ENCODE peak calls at places on chromosomes 6 and 20, in eight cellular contexts. D is HCEC 1CT; O is GM20000; P is cardiac muscle cell; R is activated naive CD4-positive, alpha-beta T cell; G is fibroblast of mammary gland; F is brain microvascular endothelial cell; E is substantia nigra. S is an unnamed sample.

GRCh38 chr6:154403803-154404202 is 47.2 kb upstream of the IPCEF1 start:
- DNase-seq in G (peak; percentile 77), F (peak; percentile 33), D (peak; percentile 42), E (no peak), R (no peak), P (peak; percentile 75), O (no peak), S (no peak)

GRCh38 chr6:153670403-153671026 is 368.5 kb upstream of the OPRM1 start:
- DNase-seq in E (no peak), F (no peak), D (no peak), P (no peak), R (no peak), O (no peak), G (no peak), S (no peak)

GRCh38 chr20:23606652-23607049 is 934 bp upstream of the CST9 start:
- DNase-seq in R (peak; percentile 37), O (peak; percentile 82), D (peak; percentile 50), F (peak; percentile 64), P (peak; percentile 83), E (no peak), G (peak; percentile 77), S (peak; percentile 75)

GRCh38 chr6:5162401-5162800 is 77.3 kb downstream of the PPP1R3G start:
- DNase-seq in P (no peak), O (no peak), R (no peak), D (no peak), E (no peak), G (no peak), F (no peak), S (no peak)

GRCh38 chr6:439681-440167 is 48.2 kb downstream of the IRF4 start:
- DNase-seq in G (peak; percentile 75), O (no peak), P (no peak), D (no peak), E (no peak), R (no peak), F (no peak), S (no peak)

GRCh38 chr6:142187209-142187608 is 40.1 kb downstream of the VTA1 start:
- DNase-seq in E (no peak), D (peak; percentile 68), F (peak; percentile 72), R (no peak), P (peak; percentile 67), O (no peak), G (peak; percentile 71), S (no peak)

GRCh38 chr20:32789896-32790750 is 27.9 kb downstream of the DNMT3B start:
- DNase-seq in R (peak; percentile 62), E (peak; percentile 43), F (peak; percentile 64), O (peak; percentile 84), P (peak; percentile 84), D (peak; percentile 52), G (peak; percentile 63), S (peak; percentile 86)

GRCh38 chr6:100475554-100476325 is 11.0 kb upstream of the SIM1 start:
- DNase-seq in O (no peak), D (peak; percentile 36), F (no peak), R (no peak), G (peak; percentile 45), P (no peak), E (no peak), S (no peak)

GRCh38 chr6:151068761-151069312 is 170.9 kb upstream of the AKAP12 start:
- DNase-seq in G (peak; percentile 86), F (peak; percentile 79), O (no peak), E (no peak), D (peak; percentile 73), R (no peak), P (peak; percentile 46), S (no peak)

GRCh38 chr20:21381619-21382018 is 15.7 kb downstream of the NKX2-4 start:
- DNase-seq in E (no peak), R (no peak), F (no peak), G (no peak), O (no peak), D (no peak), P (no peak), S (no peak)

GRCh38 chr6:32932132-32932868 is 8.5 kb downstream of the HLA-DMB start:
- DNase-seq in R (no peak), F (no peak), O (no peak), E (no peak), G (peak; percentile 42), P (peak; percentile 27), D (peak; percentile 43), S (no peak)

GRCh38 chr6:110573537-110573936 is 97.1 kb upstream of the SLC22A16 start:
- DNase-seq in E (no peak), P (no peak), D (no peak), F (no peak), O (no peak), G (no peak), R (no peak), S (no peak)

GRCh38 chr20:50628326-50628725 is 63.0 kb downstream of the RIPOR3 start:
- DNase-seq in D (no peak), P (no peak), R (no peak), E (no peak), G (no peak), O (no peak), F (no peak), S (no peak)

GRCh38 chr6:151081658-151082057 is 158.1 kb upstream of the AKAP12 start:
- DNase-seq in F (no peak), P (no peak), R (no peak), O (no peak), G (no peak), D (no peak), E (no peak), S (no peak)

GRCh38 chr20:13012886-13013285 is 4.1 kb downstream of the SPTLC3 start:
- DNase-seq in D (no peak), G (no peak), F (no peak), R (no peak), P (peak; percentile 36), E (no peak), O (no peak), S (no peak)

GRCh38 chr20:62732356-62732755 is 23.7 kb downstream of the NTSR1 start:
- DNase-seq in P (no peak), F (no peak), E (no peak), R (no peak), G (no peak), D (no peak), O (no peak), S (no peak)

GRCh38 chr20:50111120-50111828 is 1.7 kb downstream of the UBE2V1 start:
- DNase-seq in P (peak; percentile 38), E (no peak), F (peak; percentile 72), G (peak; percentile 74), R (no peak), O (no peak), D (peak; percentile 72), S (no peak)

GRCh38 chr6:137911675-137912158 is 44.7 kb downstream of the TNFAIP3 start:
- DNase-seq in D (no peak), O (no peak), F (no peak), G (no peak), P (no peak), E (no peak), R (no peak), S (no peak)

GRCh38 chr6:149897015-149897697 is 757 bp downstream of the RAET1E start:
- DNase-seq in F (peak; percentile 70), E (no peak), G (peak; percentile 94), D (peak; percentile 88), O (no peak), R (no peak), P (peak; percentile 96), S (no peak)

GRCh38 chr6:44668391-44668930 is 281.0 kb downstream of the CDC5L start:
- DNase-seq in P (no peak), R (no peak), F (no peak), O (no peak), G (no peak), E (no peak), D (no peak), S (no peak)

GRCh38 chr6:44254957-44255808 is 2.1 kb downstream of the SLC35B2 start:
- DNase-seq in D (no peak), R (no peak), E (no peak), F (no peak), O (no peak), G (no peak), P (no peak), S (no peak)

GRCh38 chr20:44079968-44080560 is 106.9 kb downstream of the JPH2 start:
- DNase-seq in F (peak; percentile 43), D (no peak), E (no peak), R (no peak), P (peak; percentile 51), O (no peak), G (no peak), S (no peak)

GRCh38 chr20:34997171-34997570 is 41.5 kb downstream of the MYH7B start:
- DNase-seq in O (no peak), F (no peak), R (no peak), G (peak; percentile 29), P (peak; percentile 63), E (no peak), D (no peak), S (no peak)

GRCh38 chr6:140846518-140847277 is 1286.0 kb upstream of the GJE1 start:
- DNase-seq in R (no peak), O (no peak), P (peak; percentile 16), E (no peak), D (peak; percentile 81), F (no peak), G (peak; percentile 87), S (no peak)